ENCODE peak calls at places on chromosomes 3 and 15, in nine cellular contexts. One of them, this sample, is unnamed.

GRCh38 chr3:192851821-192852352 is 65.8 kb downstream of the MB21D2 start:
- DNase-seq in A549: peak
- DNase-seq in mucosa of gallbladder: peak
- DNase-seq in EH: peak
- DNase-seq in RWPE1: peak
- DNase-seq in esophagus muscularis mucosa: no peak
- DNase-seq in nephron progenitor cell: no peak
- DNase-seq in GM23338: no peak
- DNase-seq in upper lobe of left lung: no peak
- DNase-seq in this sample: peak

GRCh38 chr15:61796056-61796455 is 264.2 kb downstream of the VPS13C start:
- DNase-seq in A549: no peak
- DNase-seq in mucosa of gallbladder: no peak
- DNase-seq in EH: peak
- DNase-seq in RWPE1: no peak
- DNase-seq in esophagus muscularis mucosa: no peak
- DNase-seq in nephron progenitor cell: no peak
- DNase-seq in GM23338: no peak
- DNase-seq in upper lobe of left lung: no peak
- DNase-seq in this sample: no peak

GRCh38 chr3:11803977-11804903 is 42.4 kb downstream of the TAMM41 start:
- DNase-seq in A549: peak
- DNase-seq in mucosa of gallbladder: peak
- DNase-seq in EH: peak
- DNase-seq in RWPE1: peak
- DNase-seq in esophagus muscularis mucosa: no peak
- DNase-seq in nephron progenitor cell: peak
- DNase-seq in GM23338: peak
- DNase-seq in upper lobe of left lung: no peak
- DNase-seq in this sample: peak

GRCh38 chr3:58353722-58354553 is 21.2 kb downstream of the PXK start:
- DNase-seq in A549: no peak
- DNase-seq in mucosa of gallbladder: no peak
- DNase-seq in EH: peak
- DNase-seq in RWPE1: no peak
- DNase-seq in esophagus muscularis mucosa: no peak
- DNase-seq in nephron progenitor cell: no peak
- DNase-seq in GM23338: peak
- DNase-seq in upper lobe of left lung: no peak
- DNase-seq in this sample: no peak

GRCh38 chr15:101025896-101026631 is 106.9 kb downstream of the LRRK1 start:
- DNase-seq in A549: no peak
- DNase-seq in mucosa of gallbladder: peak
- DNase-seq in EH: no peak
- DNase-seq in RWPE1: no peak
- DNase-seq in esophagus muscularis mucosa: peak
- DNase-seq in nephron progenitor cell: no peak
- DNase-seq in GM23338: no peak
- DNase-seq in upper lobe of left lung: peak
- DNase-seq in this sample: no peak

GRCh38 chr3:134211797-134212196 is 38.9 kb downstream of the RYK start:
- DNase-seq in A549: peak
- DNase-seq in mucosa of gallbladder: no peak
- DNase-seq in EH: peak
- DNase-seq in RWPE1: no peak
- DNase-seq in esophagus muscularis mucosa: no peak
- DNase-seq in nephron progenitor cell: peak
- DNase-seq in GM23338: peak
- DNase-seq in upper lobe of left lung: no peak
- DNase-seq in this sample: peak

GRCh38 chr15:84834227-84834955 is 17.2 kb downstream of the ALPK3 start:
- DNase-seq in A549: no peak
- DNase-seq in mucosa of gallbladder: no peak
- DNase-seq in EH: no peak
- DNase-seq in RWPE1: no peak
- DNase-seq in esophagus muscularis mucosa: no peak
- DNase-seq in nephron progenitor cell: no peak
- DNase-seq in GM23338: no peak
- DNase-seq in upper lobe of left lung: no peak
- DNase-seq in this sample: no peak

GRCh38 chr3:30399394-30400181 is 206.8 kb upstream of the TGFBR2 start:
- DNase-seq in A549: no peak
- DNase-seq in mucosa of gallbladder: no peak
- DNase-seq in EH: peak
- DNase-seq in RWPE1: no peak
- DNase-seq in esophagus muscularis mucosa: no peak
- DNase-seq in nephron progenitor cell: no peak
- DNase-seq in GM23338: peak
- DNase-seq in upper lobe of left lung: no peak
- DNase-seq in this sample: no peak

GRCh38 chr3:151638555-151638954 is 95.2 kb upstream of the AADACL2 start:
- DNase-seq in A549: no peak
- DNase-seq in mucosa of gallbladder: no peak
- DNase-seq in EH: no peak
- DNase-seq in RWPE1: no peak
- DNase-seq in esophagus muscularis mucosa: no peak
- DNase-seq in nephron progenitor cell: no peak
- DNase-seq in GM23338: no peak
- DNase-seq in upper lobe of left lung: no peak
- DNase-seq in this sample: no peak

GRCh38 chr15:78092111-78093041 is at the start of gene SH2D7:
- DNase-seq in A549: no peak
- DNase-seq in mucosa of gallbladder: no peak
- DNase-seq in EH: no peak
- DNase-seq in RWPE1: no peak
- DNase-seq in esophagus muscularis mucosa: no peak
- DNase-seq in nephron progenitor cell: no peak
- DNase-seq in GM23338: no peak
- DNase-seq in upper lobe of left lung: no peak
- DNase-seq in this sample: no peak

GRCh38 chr3:156964562-156964961 is 138.4 kb downstream of the LEKR1 start:
- DNase-seq in A549: no peak
- DNase-seq in mucosa of gallbladder: no peak
- DNase-seq in EH: peak
- DNase-seq in RWPE1: no peak
- DNase-seq in esophagus muscularis mucosa: no peak
- DNase-seq in nephron progenitor cell: no peak
- DNase-seq in GM23338: no peak
- DNase-seq in upper lobe of left lung: no peak
- DNase-seq in this sample: no peak

GRCh38 chr3:138642927-138643253 is 34.3 kb downstream of the FAIM start:
- DNase-seq in A549: no peak
- DNase-seq in mucosa of gallbladder: no peak
- DNase-seq in EH: no peak
- DNase-seq in RWPE1: no peak
- DNase-seq in esophagus muscularis mucosa: no peak
- DNase-seq in nephron progenitor cell: no peak
- DNase-seq in GM23338: no peak
- DNase-seq in upper lobe of left lung: no peak
- DNase-seq in this sample: no peak

This sample was measured in left cardiac atrium.